ENCODE peak calls at places on chromosomes 16 and 17, in nine cellular contexts. One of them, this sample, is unnamed.
A peak's percentile ranks its signal among the peaks of the same experiment; 100 is the strongest.

GRCh38 chr16:20867585-20867984 is 32.6 kb downstream of the DCUN1D3 start:
- DNase-seq in heart right ventricle: no peak
- DNase-seq in GM23248: peak; percentile 68
- DNase-seq in heart left ventricle: no peak
- DNase-seq in kidney epithelial cell: no peak
- DNase-seq in MM.1S: no peak
- DNase-seq in lung: no peak
- DNase-seq in dorsolateral prefrontal cortex: no peak
- DNase-seq in brain microvascular endothelial cell: peak; percentile 29
- DNase-seq in this sample: no peak

GRCh38 chr17:45784583-45785372 is 658 bp downstream of the CRHR1 start:
- DNase-seq in heart right ventricle: peak; percentile 20
- DNase-seq in GM23248: peak; percentile 52
- DNase-seq in heart left ventricle: no peak
- DNase-seq in kidney epithelial cell: no peak
- DNase-seq in MM.1S: no peak
- DNase-seq in lung: no peak
- DNase-seq in dorsolateral prefrontal cortex: peak; percentile 53
- DNase-seq in brain microvascular endothelial cell: no peak
- DNase-seq in this sample: no peak

GRCh38 chr17:81926451-81927144 is 937 bp downstream of the MAFG start:
- DNase-seq in heart right ventricle: peak; percentile 78
- DNase-seq in GM23248: peak; percentile 88
- DNase-seq in heart left ventricle: peak; percentile 89
- DNase-seq in kidney epithelial cell: peak; percentile 35
- DNase-seq in MM.1S: peak; percentile 53
- DNase-seq in lung: peak; percentile 79
- DNase-seq in dorsolateral prefrontal cortex: peak; percentile 40
- DNase-seq in brain microvascular endothelial cell: peak; percentile 53
- DNase-seq in this sample: peak; percentile 87

GRCh38 chr16:89007371-89008249 is 30.6 kb upstream of the CBFA2T3 start:
- DNase-seq in heart right ventricle: no peak
- DNase-seq in GM23248: no peak
- DNase-seq in heart left ventricle: no peak
- DNase-seq in kidney epithelial cell: no peak
- DNase-seq in MM.1S: no peak
- DNase-seq in lung: no peak
- DNase-seq in dorsolateral prefrontal cortex: no peak
- DNase-seq in brain microvascular endothelial cell: no peak
- DNase-seq in this sample: no peak

GRCh38 chr17:27233783-27234182 is 60.1 kb upstream of the WSB1 start:
- DNase-seq in heart right ventricle: no peak
- DNase-seq in GM23248: no peak
- DNase-seq in heart left ventricle: no peak
- DNase-seq in kidney epithelial cell: no peak
- DNase-seq in MM.1S: no peak
- DNase-seq in lung: no peak
- DNase-seq in dorsolateral prefrontal cortex: no peak
- DNase-seq in brain microvascular endothelial cell: no peak
- DNase-seq in this sample: no peak

GRCh38 chr17:77423589-77424451 is 283.1 kb downstream of the SEC14L1 start:
- DNase-seq in heart right ventricle: peak; percentile 83
- DNase-seq in GM23248: peak; percentile 97
- DNase-seq in heart left ventricle: peak; percentile 95
- DNase-seq in kidney epithelial cell: peak; percentile 73
- DNase-seq in MM.1S: no peak
- DNase-seq in lung: peak; percentile 74
- DNase-seq in dorsolateral prefrontal cortex: peak; percentile 68
- DNase-seq in brain microvascular endothelial cell: peak; percentile 87
- DNase-seq in this sample: peak; percentile 96

GRCh38 chr17:49003557-49004511 is 6.6 kb downstream of the IGF2BP1 start:
- DNase-seq in heart right ventricle: no peak
- DNase-seq in GM23248: peak; percentile 39
- DNase-seq in heart left ventricle: no peak
- DNase-seq in kidney epithelial cell: no peak
- DNase-seq in MM.1S: no peak
- DNase-seq in lung: no peak
- DNase-seq in dorsolateral prefrontal cortex: no peak
- DNase-seq in brain microvascular endothelial cell: no peak
- DNase-seq in this sample: no peak

GRCh38 chr16:81831722-81832126 is 52.6 kb downstream of the PLCG2 start:
- DNase-seq in heart right ventricle: peak; percentile 37
- DNase-seq in GM23248: peak; percentile 19
- DNase-seq in heart left ventricle: peak; percentile 60
- DNase-seq in kidney epithelial cell: no peak
- DNase-seq in MM.1S: peak; percentile 82
- DNase-seq in lung: peak; percentile 71
- DNase-seq in dorsolateral prefrontal cortex: peak; percentile 16
- DNase-seq in brain microvascular endothelial cell: no peak
- DNase-seq in this sample: peak; percentile 52

GRCh38 chr17:38429476-38430100 is 1.3 kb downstream of the ARHGAP23 start:
- DNase-seq in heart right ventricle: no peak
- DNase-seq in GM23248: peak; percentile 36
- DNase-seq in heart left ventricle: no peak
- DNase-seq in kidney epithelial cell: no peak
- DNase-seq in MM.1S: no peak
- DNase-seq in lung: no peak
- DNase-seq in dorsolateral prefrontal cortex: no peak
- DNase-seq in brain microvascular endothelial cell: no peak
- DNase-seq in this sample: no peak

GRCh38 chr17:38430822-38431221 is 2.6 kb downstream of the ARHGAP23 start:
- DNase-seq in heart right ventricle: no peak
- DNase-seq in GM23248: no peak
- DNase-seq in heart left ventricle: no peak
- DNase-seq in kidney epithelial cell: no peak
- DNase-seq in MM.1S: no peak
- DNase-seq in lung: no peak
- DNase-seq in dorsolateral prefrontal cortex: no peak
- DNase-seq in brain microvascular endothelial cell: no peak
- DNase-seq in this sample: no peak

GRCh38 chr17:38431343-38432145 is 3.3 kb downstream of the ARHGAP23 start:
- DNase-seq in heart right ventricle: no peak
- DNase-seq in GM23248: no peak
- DNase-seq in heart left ventricle: no peak
- DNase-seq in kidney epithelial cell: no peak
- DNase-seq in MM.1S: no peak
- DNase-seq in lung: no peak
- DNase-seq in dorsolateral prefrontal cortex: peak; percentile 90
- DNase-seq in brain microvascular endothelial cell: no peak
- DNase-seq in this sample: no peak

GRCh38 chr17:38428643-38429371 is 543 bp downstream of the ARHGAP23 start:
- DNase-seq in heart right ventricle: peak; percentile 68
- DNase-seq in GM23248: peak; percentile 77
- DNase-seq in heart left ventricle: peak; percentile 86
- DNase-seq in kidney epithelial cell: no peak
- DNase-seq in MM.1S: peak; percentile 69
- DNase-seq in lung: no peak
- DNase-seq in dorsolateral prefrontal cortex: peak; percentile 86
- DNase-seq in brain microvascular endothelial cell: no peak
- DNase-seq in this sample: peak; percentile 84

DNA sequence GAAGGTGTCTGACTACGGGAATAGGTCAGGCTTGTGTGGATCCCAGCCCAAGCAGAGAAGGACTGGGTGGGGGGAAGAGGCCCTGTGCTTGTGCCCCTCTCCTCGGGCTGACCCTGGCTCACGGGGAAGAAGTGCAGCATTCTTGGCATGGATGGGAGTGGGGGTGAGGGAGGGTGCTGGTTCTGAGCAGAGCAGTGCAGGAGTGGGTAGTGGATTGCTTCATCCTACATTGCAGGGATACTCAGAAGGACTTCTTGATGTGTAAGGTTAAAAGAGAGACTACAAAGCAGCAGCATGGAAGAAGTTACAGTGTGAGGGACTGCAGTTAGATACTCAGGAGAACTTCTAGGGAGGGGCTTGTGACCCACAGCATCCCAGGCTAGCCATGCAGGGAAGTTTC is 2.1 kb downstream of the ARHGAP23 start:
- DNase-seq in heart right ventricle: no peak
- DNase-seq in GM23248: peak; percentile 70
- DNase-seq in heart left ventricle: no peak
- DNase-seq in kidney epithelial cell: no peak
- DNase-seq in MM.1S: no peak
- DNase-seq in lung: no peak
- DNase-seq in dorsolateral prefrontal cortex: no peak
- DNase-seq in brain microvascular endothelial cell: no peak
- DNase-seq in this sample: peak; percentile 56
- H3K4me3 ChIP-seq in heart right ventricle: no peak overlapping the region
- H3K4me3 ChIP-seq in GM23248: peak overlapping the region; percentile 84
- H3K4me3 ChIP-seq in heart left ventricle: peak overlapping the region; percentile 97
- H3K4me3 ChIP-seq in kidney epithelial cell: no peak overlapping the region
- H3K4me3 ChIP-seq in MM.1S: no peak overlapping the region
- H3K4me3 ChIP-seq in lung: no peak overlapping the region
- H3K4me3 ChIP-seq in dorsolateral prefrontal cortex: peak overlapping the region; percentile 75
- H3K4me3 ChIP-seq in brain microvascular endothelial cell: no peak overlapping the region
- H3K4me3 ChIP-seq in this sample: no peak overlapping the region

GRCh38 chr16:11667221-11667823 is 933 bp upstream of the SNN start:
- DNase-seq in heart right ventricle: no peak
- DNase-seq in GM23248: peak; percentile 20
- DNase-seq in heart left ventricle: no peak
- DNase-seq in kidney epithelial cell: no peak
- DNase-seq in MM.1S: no peak
- DNase-seq in lung: no peak
- DNase-seq in dorsolateral prefrontal cortex: no peak
- DNase-seq in brain microvascular endothelial cell: no peak
- DNase-seq in this sample: no peak
- H3K4me3 ChIP-seq in heart right ventricle: no peak overlapping the region
- H3K4me3 ChIP-seq in GM23248: no peak overlapping the region
- H3K4me3 ChIP-seq in heart left ventricle: peak overlapping the region; percentile 54
- H3K4me3 ChIP-seq in kidney epithelial cell: no peak overlapping the region
- H3K4me3 ChIP-seq in MM.1S: no peak overlapping the region
- H3K4me3 ChIP-seq in lung: no peak overlapping the region
- H3K4me3 ChIP-seq in dorsolateral prefrontal cortex: peak overlapping the region; percentile 60
- H3K4me3 ChIP-seq in brain microvascular endothelial cell: no peak overlapping the region
- H3K4me3 ChIP-seq in this sample: no peak overlapping the region

GRCh38 chr17:80480248-80480647 is 3.8 kb upstream of the NPTX1 start:
- DNase-seq in heart right ventricle: no peak
- DNase-seq in GM23248: no peak
- DNase-seq in heart left ventricle: no peak
- DNase-seq in kidney epithelial cell: no peak
- DNase-seq in MM.1S: no peak
- DNase-seq in lung: no peak
- DNase-seq in dorsolateral prefrontal cortex: no peak
- DNase-seq in brain microvascular endothelial cell: no peak
- DNase-seq in this sample: no peak

GRCh38 chr17:80479246-80479566 is 2.8 kb upstream of the NPTX1 start:
- DNase-seq in heart right ventricle: no peak
- DNase-seq in GM23248: no peak
- DNase-seq in heart left ventricle: no peak
- DNase-seq in kidney epithelial cell: no peak
- DNase-seq in MM.1S: no peak
- DNase-seq in lung: no peak
- DNase-seq in dorsolateral prefrontal cortex: no peak
- DNase-seq in brain microvascular endothelial cell: no peak
- DNase-seq in this sample: no peak

GRCh38 chr17:80476877-80477646 is 655 bp upstream of the NPTX1 start:
- DNase-seq in heart right ventricle: no peak
- DNase-seq in GM23248: peak; percentile 33
- DNase-seq in heart left ventricle: no peak
- DNase-seq in kidney epithelial cell: no peak
- DNase-seq in MM.1S: no peak
- DNase-seq in lung: no peak
- DNase-seq in dorsolateral prefrontal cortex: no peak
- DNase-seq in brain microvascular endothelial cell: no peak
- DNase-seq in this sample: no peak

GRCh38 chr17:80477647-80478478 is 1.5 kb upstream of the NPTX1 start:
- DNase-seq in heart right ventricle: no peak
- DNase-seq in GM23248: peak; percentile 83
- DNase-seq in heart left ventricle: no peak
- DNase-seq in kidney epithelial cell: no peak
- DNase-seq in MM.1S: no peak
- DNase-seq in lung: no peak
- DNase-seq in dorsolateral prefrontal cortex: peak; percentile 76
- DNase-seq in brain microvascular endothelial cell: peak; percentile 48
- DNase-seq in this sample: no peak

GRCh38 chr17:80478487-80479245 is 2.3 kb upstream of the NPTX1 start:
- DNase-seq in heart right ventricle: no peak
- DNase-seq in GM23248: peak; percentile 30
- DNase-seq in heart left ventricle: no peak
- DNase-seq in kidney epithelial cell: no peak
- DNase-seq in MM.1S: no peak
- DNase-seq in lung: no peak
- DNase-seq in dorsolateral prefrontal cortex: no peak
- DNase-seq in brain microvascular endothelial cell: no peak
- DNase-seq in this sample: no peak
- H3K4me3 ChIP-seq in heart right ventricle: peak overlapping the region; percentile 33
- H3K4me3 ChIP-seq in GM23248: peak overlapping the region; percentile 49
- H3K4me3 ChIP-seq in heart left ventricle: peak overlapping the region; percentile 20
- H3K4me3 ChIP-seq in kidney epithelial cell: no peak overlapping the region
- H3K4me3 ChIP-seq in MM.1S: no peak overlapping the region
- H3K4me3 ChIP-seq in lung: no peak overlapping the region
- H3K4me3 ChIP-seq in dorsolateral prefrontal cortex: peak overlapping the region; percentile 54
- H3K4me3 ChIP-seq in brain microvascular endothelial cell: peak overlapping the region; percentile 35
- H3K4me3 ChIP-seq in this sample: no peak overlapping the region

GRCh38 chr16:85047867-85048455 is 20.4 kb downstream of the KIAA0513 start:
- DNase-seq in heart right ventricle: no peak
- DNase-seq in GM23248: no peak
- DNase-seq in heart left ventricle: no peak
- DNase-seq in kidney epithelial cell: no peak
- DNase-seq in MM.1S: no peak
- DNase-seq in lung: no peak
- DNase-seq in dorsolateral prefrontal cortex: no peak
- DNase-seq in brain microvascular endothelial cell: no peak
- DNase-seq in this sample: no peak

GRCh38 chr16:85045077-85045476 is 17.5 kb downstream of the KIAA0513 start:
- DNase-seq in heart right ventricle: no peak
- DNase-seq in GM23248: no peak
- DNase-seq in heart left ventricle: no peak
- DNase-seq in kidney epithelial cell: no peak
- DNase-seq in MM.1S: no peak
- DNase-seq in lung: no peak
- DNase-seq in dorsolateral prefrontal cortex: no peak
- DNase-seq in brain microvascular endothelial cell: no peak
- DNase-seq in this sample: no peak

GRCh38 chr16:85046957-85047866 is 19.6 kb downstream of the KIAA0513 start:
- DNase-seq in heart right ventricle: no peak
- DNase-seq in GM23248: no peak
- DNase-seq in heart left ventricle: no peak
- DNase-seq in kidney epithelial cell: no peak
- DNase-seq in MM.1S: no peak
- DNase-seq in lung: peak; percentile 53
- DNase-seq in dorsolateral prefrontal cortex: no peak
- DNase-seq in brain microvascular endothelial cell: no peak
- DNase-seq in this sample: no peak

GRCh38 chr16:85045641-85046471 is 18.3 kb downstream of the KIAA0513 start:
- DNase-seq in heart right ventricle: no peak
- DNase-seq in GM23248: no peak
- DNase-seq in heart left ventricle: no peak
- DNase-seq in kidney epithelial cell: no peak
- DNase-seq in MM.1S: no peak
- DNase-seq in lung: no peak
- DNase-seq in dorsolateral prefrontal cortex: no peak
- DNase-seq in brain microvascular endothelial cell: no peak
- DNase-seq in this sample: no peak

DNA sequence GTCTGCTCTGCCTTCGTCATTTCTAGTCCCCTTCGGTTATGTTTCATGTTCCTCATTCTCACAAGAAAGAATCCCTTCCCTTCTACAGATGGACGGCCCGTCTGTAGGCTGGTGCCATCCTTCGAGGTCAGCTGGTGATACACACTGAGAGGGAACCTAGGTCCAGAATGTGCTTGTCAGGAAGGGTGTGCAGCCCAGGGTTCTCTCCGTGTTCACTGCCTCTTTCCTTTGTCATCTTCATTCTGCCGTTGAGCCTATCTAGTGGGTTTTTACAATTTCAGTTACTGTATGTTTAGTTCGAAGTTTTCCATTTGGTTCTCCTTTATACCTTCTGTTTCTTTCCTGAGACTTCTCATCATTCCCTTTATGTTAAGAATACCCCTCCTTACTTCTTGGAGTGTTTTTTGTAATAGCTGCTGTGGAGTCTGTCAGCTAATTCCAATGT is 18.9 kb downstream of the KIAA0513 start:
- DNase-seq in heart right ventricle: no peak
- DNase-seq in GM23248: no peak
- DNase-seq in heart left ventricle: no peak
- DNase-seq in kidney epithelial cell: no peak
- DNase-seq in MM.1S: no peak
- DNase-seq in lung: no peak
- DNase-seq in dorsolateral prefrontal cortex: no peak
- DNase-seq in brain microvascular endothelial cell: no peak
- DNase-seq in this sample: no peak
- H3K4me3 ChIP-seq in heart right ventricle: no peak overlapping the region
- H3K4me3 ChIP-seq in GM23248: no peak overlapping the region
- H3K4me3 ChIP-seq in heart left ventricle: no peak overlapping the region
- H3K4me3 ChIP-seq in kidney epithelial cell: no peak overlapping the region
- H3K4me3 ChIP-seq in MM.1S: no peak overlapping the region
- H3K4me3 ChIP-seq in lung: no peak overlapping the region
- H3K4me3 ChIP-seq in dorsolateral prefrontal cortex: no peak overlapping the region
- H3K4me3 ChIP-seq in brain microvascular endothelial cell: no peak overlapping the region
- H3K4me3 ChIP-seq in this sample: no peak overlapping the region